ENCODE peak calls at places on chromosome 3, in nine cellular contexts. One of them, this sample, is unnamed.

GRCh38 chr3:184399410-184399809 is 19.6 kb downstream of the CHRD start:
- DNase-seq in AG08396: peak
- DNase-seq in C1 segment of cervical spinal cord: no peak
- DNase-seq in right cardiac atrium: no peak
- DNase-seq in ACHN: peak
- DNase-seq in dermis blood vessel endothelial cell: peak
- DNase-seq in fibroblast of lung: peak
- DNase-seq in cerebellum: no peak
- DNase-seq in H54: peak
- DNase-seq in this sample: peak

GRCh38 chr3:169241575-169241927 is 422.0 kb downstream of the MECOM start:
- DNase-seq in AG08396: peak
- DNase-seq in C1 segment of cervical spinal cord: no peak
- DNase-seq in right cardiac atrium: no peak
- DNase-seq in ACHN: no peak
- DNase-seq in dermis blood vessel endothelial cell: peak
- DNase-seq in fibroblast of lung: peak
- DNase-seq in cerebellum: no peak
- DNase-seq in H54: no peak
- DNase-seq in this sample: peak

GRCh38 chr3:69934398-69934797 is 65.1 kb upstream of the SAMMSON start:
- DNase-seq in AG08396: no peak
- DNase-seq in C1 segment of cervical spinal cord: no peak
- DNase-seq in right cardiac atrium: no peak
- DNase-seq in ACHN: no peak
- DNase-seq in dermis blood vessel endothelial cell: peak
- DNase-seq in fibroblast of lung: no peak
- DNase-seq in cerebellum: no peak
- DNase-seq in H54: no peak
- DNase-seq in this sample: no peak

GRCh38 chr3:79094654-79095053 is 673.1 kb downstream of the ROBO1 start:
- DNase-seq in AG08396: no peak
- DNase-seq in C1 segment of cervical spinal cord: no peak
- DNase-seq in right cardiac atrium: no peak
- DNase-seq in ACHN: no peak
- DNase-seq in dermis blood vessel endothelial cell: no peak
- DNase-seq in fibroblast of lung: no peak
- DNase-seq in cerebellum: no peak
- DNase-seq in H54: no peak
- DNase-seq in this sample: no peak

GRCh38 chr3:17761563-17761962 is 19.1 kb upstream of the TBC1D5 start:
- DNase-seq in AG08396: no peak
- DNase-seq in C1 segment of cervical spinal cord: no peak
- DNase-seq in right cardiac atrium: no peak
- DNase-seq in ACHN: no peak
- DNase-seq in dermis blood vessel endothelial cell: no peak
- DNase-seq in fibroblast of lung: no peak
- DNase-seq in cerebellum: no peak
- DNase-seq in H54: no peak
- DNase-seq in this sample: no peak

GRCh38 chr3:142586803-142587406 is 8.4 kb upstream of the ATR start:
- DNase-seq in AG08396: peak
- DNase-seq in C1 segment of cervical spinal cord: no peak
- DNase-seq in right cardiac atrium: no peak
- DNase-seq in ACHN: peak
- DNase-seq in dermis blood vessel endothelial cell: peak
- DNase-seq in fibroblast of lung: peak
- DNase-seq in cerebellum: peak
- DNase-seq in H54: peak
- DNase-seq in this sample: peak

GRCh38 chr3:111968319-111969059 is 10.3 kb upstream of the ABHD10 start:
- DNase-seq in AG08396: no peak
- DNase-seq in C1 segment of cervical spinal cord: no peak
- DNase-seq in right cardiac atrium: no peak
- DNase-seq in ACHN: no peak
- DNase-seq in dermis blood vessel endothelial cell: no peak
- DNase-seq in fibroblast of lung: peak
- DNase-seq in cerebellum: no peak
- DNase-seq in H54: no peak
- DNase-seq in this sample: no peak

GRCh38 chr3:47056705-47057104 is 77.2 kb downstream of the NBEAL2 start:
- DNase-seq in AG08396: no peak
- DNase-seq in C1 segment of cervical spinal cord: no peak
- DNase-seq in right cardiac atrium: no peak
- DNase-seq in ACHN: no peak
- DNase-seq in dermis blood vessel endothelial cell: no peak
- DNase-seq in fibroblast of lung: no peak
- DNase-seq in cerebellum: no peak
- DNase-seq in H54: no peak
- DNase-seq in this sample: no peak

GRCh38 chr3:52685285-52685704 is 418 bp downstream of the PBRM1 start:
- DNase-seq in AG08396: peak
- DNase-seq in C1 segment of cervical spinal cord: no peak
- DNase-seq in right cardiac atrium: peak
- DNase-seq in ACHN: peak
- DNase-seq in dermis blood vessel endothelial cell: peak
- DNase-seq in fibroblast of lung: no peak
- DNase-seq in cerebellum: peak
- DNase-seq in H54: peak
- DNase-seq in this sample: peak

This sample was measured in foreskin fibroblast.